ENCODE peak calls at places on chromosomes 13 and 19, in eight cellular contexts. One of them, this sample, is unnamed.
A peak's percentile ranks its signal among the peaks of the same experiment; 100 is the strongest.

GRCh38 chr13:100533588-100534041 is 55.0 kb downstream of the GGACT start:
- DNase-seq in endodermal cell: peak; percentile 39
- DNase-seq in BE2C: no peak
- DNase-seq in transverse colon: no peak
- DNase-seq in neural progenitor cell: no peak
- DNase-seq in upper lobe of left lung: no peak
- DNase-seq in psoas muscle: no peak
- DNase-seq in mammary epithelial cell: no peak
- DNase-seq in this sample: no peak

GRCh38 chr13:33375421-33375820 is 89.9 kb upstream of the STARD13 start:
- DNase-seq in transverse colon: no peak
- DNase-seq in upper lobe of left lung: no peak
- DNase-seq in endodermal cell: no peak
- DNase-seq in BE2C: no peak
- DNase-seq in neural progenitor cell: no peak
- DNase-seq in psoas muscle: no peak
- DNase-seq in mammary epithelial cell: no peak
- DNase-seq in this sample: no peak

GRCh38 chr19:48403606-48404005 is 10.1 kb downstream of the GRIN2D start:
- DNase-seq in psoas muscle: no peak
- DNase-seq in endodermal cell: peak; percentile 90
- DNase-seq in BE2C: peak; percentile 78
- DNase-seq in transverse colon: peak; percentile 60
- DNase-seq in neural progenitor cell: peak; percentile 80
- DNase-seq in mammary epithelial cell: peak; percentile 54
- DNase-seq in upper lobe of left lung: peak; percentile 63
- DNase-seq in this sample: peak; percentile 65

GRCh38 chr19:7515091-7515470 is 822 bp upstream of the ZNF358 start:
- DNase-seq in transverse colon: peak; percentile 54
- DNase-seq in psoas muscle: no peak
- DNase-seq in mammary epithelial cell: no peak
- DNase-seq in upper lobe of left lung: no peak
- DNase-seq in endodermal cell: no peak
- DNase-seq in BE2C: no peak
- DNase-seq in neural progenitor cell: no peak
- DNase-seq in this sample: no peak

GRCh38 chr19:10158485-10158884 is 36.3 kb downstream of the DNMT1 start:
- DNase-seq in transverse colon: no peak
- DNase-seq in endodermal cell: no peak
- DNase-seq in BE2C: no peak
- DNase-seq in mammary epithelial cell: no peak
- DNase-seq in psoas muscle: no peak
- DNase-seq in upper lobe of left lung: no peak
- DNase-seq in neural progenitor cell: no peak
- DNase-seq in this sample: no peak

GRCh38 chr13:72692884-72693514 is 34.4 kb downstream of the MZT1 start:
- DNase-seq in psoas muscle: no peak
- DNase-seq in mammary epithelial cell: no peak
- DNase-seq in endodermal cell: no peak
- DNase-seq in transverse colon: no peak
- DNase-seq in upper lobe of left lung: no peak
- DNase-seq in neural progenitor cell: no peak
- DNase-seq in BE2C: no peak
- DNase-seq in this sample: no peak

GRCh38 chr19:29680447-29680846 is 15.2 kb downstream of the PLEKHF1 start:
- DNase-seq in endodermal cell: no peak
- DNase-seq in neural progenitor cell: no peak
- DNase-seq in BE2C: no peak
- DNase-seq in transverse colon: peak; percentile 72
- DNase-seq in upper lobe of left lung: peak; percentile 67
- DNase-seq in mammary epithelial cell: no peak
- DNase-seq in psoas muscle: peak; percentile 85
- DNase-seq in this sample: peak; percentile 67

GRCh38 chr13:85347251-85347650 is 452.0 kb downstream of the SLITRK6 start:
- DNase-seq in upper lobe of left lung: no peak
- DNase-seq in psoas muscle: no peak
- DNase-seq in neural progenitor cell: no peak
- DNase-seq in mammary epithelial cell: peak; percentile 52
- DNase-seq in BE2C: no peak
- DNase-seq in transverse colon: no peak
- DNase-seq in endodermal cell: no peak
- DNase-seq in this sample: no peak

GRCh38 chr19:44643605-44644390 is at the start of gene PVR:
- DNase-seq in upper lobe of left lung: peak; percentile 86
- DNase-seq in endodermal cell: peak; percentile 88
- DNase-seq in transverse colon: peak; percentile 75
- DNase-seq in mammary epithelial cell: peak; percentile 79
- DNase-seq in BE2C: peak; percentile 85
- DNase-seq in neural progenitor cell: peak; percentile 78
- DNase-seq in psoas muscle: peak; percentile 87
- DNase-seq in this sample: peak; percentile 53

GRCh38 chr13:113552786-113553540 is 31.6 kb upstream of the TFDP1 start:
- DNase-seq in transverse colon: peak; percentile 2
- DNase-seq in BE2C: no peak
- DNase-seq in mammary epithelial cell: no peak
- DNase-seq in endodermal cell: peak; percentile 44
- DNase-seq in psoas muscle: no peak
- DNase-seq in neural progenitor cell: no peak
- DNase-seq in upper lobe of left lung: no peak
- DNase-seq in this sample: no peak

GRCh38 chr13:59043016-59043415 is 1120.7 kb downstream of the DIAPH3 start:
- DNase-seq in mammary epithelial cell: no peak
- DNase-seq in psoas muscle: no peak
- DNase-seq in transverse colon: no peak
- DNase-seq in BE2C: no peak
- DNase-seq in upper lobe of left lung: no peak
- DNase-seq in neural progenitor cell: peak; percentile 16
- DNase-seq in endodermal cell: peak; percentile 53
- DNase-seq in this sample: no peak

GRCh38 chr13:100069278-100069677 is 19.6 kb upstream of the PCCA start:
- DNase-seq in upper lobe of left lung: no peak
- DNase-seq in BE2C: no peak
- DNase-seq in neural progenitor cell: no peak
- DNase-seq in endodermal cell: no peak
- DNase-seq in psoas muscle: no peak
- DNase-seq in transverse colon: no peak
- DNase-seq in mammary epithelial cell: peak; percentile 48
- DNase-seq in this sample: no peak

GRCh38 chr13:50664961-50665360 is 178.5 kb downstream of the DLEU7 start:
- DNase-seq in psoas muscle: no peak
- DNase-seq in endodermal cell: peak; percentile 13
- DNase-seq in upper lobe of left lung: no peak
- DNase-seq in BE2C: no peak
- DNase-seq in transverse colon: no peak
- DNase-seq in mammary epithelial cell: no peak
- DNase-seq in neural progenitor cell: no peak
- DNase-seq in this sample: no peak

GRCh38 chr19:7973883-7974282 is 30.4 kb upstream of the TIMM44 start:
- DNase-seq in upper lobe of left lung: no peak
- DNase-seq in neural progenitor cell: no peak
- DNase-seq in endodermal cell: no peak
- DNase-seq in BE2C: no peak
- DNase-seq in mammary epithelial cell: no peak
- DNase-seq in transverse colon: no peak
- DNase-seq in psoas muscle: peak; percentile 88
- DNase-seq in this sample: no peak

GRCh38 chr13:109381546-109382180 is 404.7 kb downstream of the IRS2 start:
- DNase-seq in endodermal cell: no peak
- DNase-seq in BE2C: no peak
- DNase-seq in transverse colon: no peak
- DNase-seq in neural progenitor cell: no peak
- DNase-seq in psoas muscle: no peak
- DNase-seq in mammary epithelial cell: peak; percentile 58
- DNase-seq in upper lobe of left lung: no peak
- DNase-seq in this sample: no peak

GRCh38 chr13:21637296-21637695 is 33.3 kb upstream of the MICU2 start:
- DNase-seq in endodermal cell: no peak
- DNase-seq in BE2C: no peak
- DNase-seq in neural progenitor cell: no peak
- DNase-seq in transverse colon: peak; percentile 86
- DNase-seq in psoas muscle: no peak
- DNase-seq in upper lobe of left lung: peak; percentile 89
- DNase-seq in mammary epithelial cell: peak; percentile 99
- DNase-seq in this sample: no peak

GRCh38 chr19:50639121-50640112 is at the start of gene SYT3:
- DNase-seq in upper lobe of left lung: peak; percentile 56
- DNase-seq in mammary epithelial cell: no peak
- DNase-seq in psoas muscle: no peak
- DNase-seq in transverse colon: peak; percentile 20
- DNase-seq in neural progenitor cell: peak; percentile 87
- DNase-seq in BE2C: peak; percentile 79
- DNase-seq in endodermal cell: peak; percentile 88
- DNase-seq in this sample: peak; percentile 8

GRCh38 chr13:98480915-98481510 is 95.9 kb downstream of the STK24 start:
- DNase-seq in upper lobe of left lung: no peak
- DNase-seq in endodermal cell: no peak
- DNase-seq in BE2C: no peak
- DNase-seq in transverse colon: peak; percentile 46
- DNase-seq in mammary epithelial cell: no peak
- DNase-seq in psoas muscle: no peak
- DNase-seq in neural progenitor cell: no peak
- DNase-seq in this sample: no peak

GRCh38 chr13:32135655-32136054 is 104.1 kb downstream of the FRY start:
- DNase-seq in mammary epithelial cell: peak; percentile 30
- DNase-seq in endodermal cell: no peak
- DNase-seq in psoas muscle: no peak
- DNase-seq in neural progenitor cell: no peak
- DNase-seq in upper lobe of left lung: no peak
- DNase-seq in BE2C: no peak
- DNase-seq in transverse colon: no peak
- DNase-seq in this sample: no peak

GRCh38 chr19:11165486-11166030 is 10.0 kb upstream of the SPC24 start:
- DNase-seq in upper lobe of left lung: no peak
- DNase-seq in transverse colon: no peak
- DNase-seq in psoas muscle: no peak
- DNase-seq in BE2C: no peak
- DNase-seq in neural progenitor cell: no peak
- DNase-seq in mammary epithelial cell: no peak
- DNase-seq in endodermal cell: no peak
- DNase-seq in this sample: no peak

GRCh38 chr19:11166281-11167142 is 10.9 kb upstream of the SPC24 start:
- DNase-seq in upper lobe of left lung: no peak
- DNase-seq in mammary epithelial cell: no peak
- DNase-seq in psoas muscle: peak; percentile 57
- DNase-seq in endodermal cell: no peak
- DNase-seq in BE2C: no peak
- DNase-seq in neural progenitor cell: no peak
- DNase-seq in transverse colon: no peak
- DNase-seq in this sample: no peak

GRCh38 chr19:11168568-11168967 is 13.0 kb upstream of the SPC24 start:
- DNase-seq in neural progenitor cell: no peak
- DNase-seq in transverse colon: no peak
- DNase-seq in mammary epithelial cell: peak; percentile 97
- DNase-seq in psoas muscle: no peak
- DNase-seq in BE2C: no peak
- DNase-seq in upper lobe of left lung: no peak
- DNase-seq in endodermal cell: no peak
- DNase-seq in this sample: no peak

GRCh38 chr19:11164278-11164677 is 8.7 kb upstream of the SPC24 start:
- DNase-seq in upper lobe of left lung: no peak
- DNase-seq in neural progenitor cell: no peak
- DNase-seq in endodermal cell: no peak
- DNase-seq in BE2C: no peak
- DNase-seq in transverse colon: no peak
- DNase-seq in mammary epithelial cell: no peak
- DNase-seq in psoas muscle: no peak
- DNase-seq in this sample: no peak

GRCh38 chr19:11164879-11165406 is 9.4 kb upstream of the SPC24 start:
- DNase-seq in BE2C: no peak
- DNase-seq in mammary epithelial cell: no peak
- DNase-seq in neural progenitor cell: no peak
- DNase-seq in upper lobe of left lung: peak; percentile 24
- DNase-seq in transverse colon: peak; percentile 70
- DNase-seq in psoas muscle: peak; percentile 89
- DNase-seq in endodermal cell: no peak
- DNase-seq in this sample: no peak
- H3K4me3 ChIP-seq in BE2C: no peak overlapping the region
- H3K4me3 ChIP-seq in mammary epithelial cell: no peak overlapping the region
- H3K4me3 ChIP-seq in neural progenitor cell: no peak overlapping the region
- H3K4me3 ChIP-seq in upper lobe of left lung: no peak overlapping the region
- H3K4me3 ChIP-seq in transverse colon: no peak overlapping the region
- H3K4me3 ChIP-seq in psoas muscle: peak overlapping the region; percentile 22
- H3K4me3 ChIP-seq in endodermal cell: no peak overlapping the region
- H3K4me3 ChIP-seq in this sample: no peak overlapping the region

DNA sequence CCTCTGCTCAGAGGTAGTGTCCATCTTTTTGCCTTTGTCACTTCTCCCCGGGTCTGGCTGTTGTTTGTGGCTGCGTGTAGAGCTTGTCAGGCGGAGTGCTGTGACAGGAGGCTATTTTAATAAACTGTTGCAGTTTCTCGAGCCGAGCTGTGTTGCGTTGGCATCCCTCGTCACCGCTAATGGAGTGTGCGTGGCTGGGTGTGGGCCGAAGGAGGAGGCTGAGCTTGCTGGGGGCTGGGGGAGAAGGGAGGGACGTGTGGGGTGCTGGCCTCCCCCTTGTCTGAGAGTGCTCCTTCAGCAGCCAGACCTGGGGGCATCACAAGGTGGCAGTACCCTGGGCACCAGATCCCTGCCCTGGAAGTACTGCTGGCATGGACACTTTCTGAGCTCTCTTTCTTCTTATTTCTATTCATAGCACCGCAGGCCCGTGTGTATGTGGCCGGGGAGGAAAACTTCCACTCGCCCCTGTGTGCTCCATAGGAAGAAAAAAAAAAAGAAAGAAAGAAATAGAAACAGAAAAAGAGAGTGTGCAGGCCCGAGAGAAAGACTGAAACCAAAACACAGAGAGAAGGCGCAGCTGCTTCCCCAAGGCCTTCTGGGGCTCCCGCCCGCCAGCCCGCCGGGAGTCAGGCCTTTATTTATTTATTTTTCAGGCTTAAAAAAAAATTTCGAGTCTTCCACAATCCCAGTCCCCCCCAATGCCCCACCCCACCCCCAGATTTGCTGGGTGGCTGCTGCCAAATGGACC is 27.0 kb downstream of the NFIX start:
- DNase-seq in neural progenitor cell: no peak
- DNase-seq in endodermal cell: no peak
- DNase-seq in mammary epithelial cell: peak; percentile 36
- DNase-seq in transverse colon: no peak
- DNase-seq in BE2C: no peak
- DNase-seq in upper lobe of left lung: no peak
- DNase-seq in psoas muscle: peak; percentile 88
- DNase-seq in this sample: no peak
- TF ChIP-seq CTCF in neural progenitor cell: no peak
- TF ChIP-seq CTCF in endodermal cell: no peak
- TF ChIP-seq CTCF in mammary epithelial cell: no peak
- TF ChIP-seq CTCF in transverse colon: no peak
- TF ChIP-seq CTCF in BE2C: no peak
- TF ChIP-seq CTCF in upper lobe of left lung: no peak
- TF ChIP-seq CTCF in psoas muscle: no peak
- TF ChIP-seq CTCF in this sample: no peak

GRCh38 chr19:13788991-13789390 is 6.3 kb upstream of the ZSWIM4 start:
- DNase-seq in transverse colon: peak; percentile 38
- DNase-seq in upper lobe of left lung: peak; percentile 69
- DNase-seq in psoas muscle: no peak
- DNase-seq in BE2C: no peak
- DNase-seq in neural progenitor cell: no peak
- DNase-seq in endodermal cell: no peak
- DNase-seq in mammary epithelial cell: no peak
- DNase-seq in this sample: peak; percentile 41
- H3K4me1 ChIP-seq in transverse colon: peaks cover 15% of the 10 kb centered on the region
- H3K4me1 ChIP-seq in upper lobe of left lung: peaks cover 35% of the 10 kb centered on the region
- H3K4me1 ChIP-seq in psoas muscle: peaks cover 14% of the 10 kb centered on the region
- H3K4me1 ChIP-seq in BE2C: no peaks in the 10 kb centered on the region
- H3K4me1 ChIP-seq in neural progenitor cell: no peaks in the 10 kb centered on the region
- H3K4me1 ChIP-seq in endodermal cell: no peaks in the 10 kb centered on the region
- H3K4me1 ChIP-seq in mammary epithelial cell: peaks cover 19% of the 10 kb centered on the region
- H3K4me1 ChIP-seq in this sample: peaks cover 40% of the 10 kb centered on the region

GRCh38 chr19:3357731-3358391 is 8.5 kb upstream of the NFIC start:
- DNase-seq in neural progenitor cell: peak; percentile 68
- DNase-seq in transverse colon: no peak
- DNase-seq in endodermal cell: peak; percentile 78
- DNase-seq in BE2C: no peak
- DNase-seq in mammary epithelial cell: no peak
- DNase-seq in psoas muscle: no peak
- DNase-seq in upper lobe of left lung: no peak
- DNase-seq in this sample: no peak
- H3K4me3 ChIP-seq in neural progenitor cell: peak overlapping the region; percentile 40
- H3K4me3 ChIP-seq in transverse colon: peak overlapping the region; percentile 53
- H3K4me3 ChIP-seq in endodermal cell: no peak overlapping the region
- H3K4me3 ChIP-seq in BE2C: peak overlapping the region; percentile 23
- H3K4me3 ChIP-seq in mammary epithelial cell: no peak overlapping the region
- H3K4me3 ChIP-seq in psoas muscle: peak overlapping the region; percentile 68
- H3K4me3 ChIP-seq in upper lobe of left lung: peak overlapping the region; percentile 99
- H3K4me3 ChIP-seq in this sample: peak overlapping the region; percentile 73

This sample was measured in CD8-positive, alpha-beta T cell.